ENCODE peak calls at places on chromosomes 16 and 17, in four cellular contexts. D, L, C and Z are unnamed samples.

GRCh38 chr17:41308251-41308917 is 725 bp downstream of the KRTAP16-1 start:
- DNase-seq in D (peak; percentile 91), L (peak; percentile 79), C (no peak), Z (no peak)

GRCh38 chr16:28548306-28548802 is 5.4 kb upstream of the SGF29 start:
- DNase-seq in D (no peak), L (no peak), C (no peak), Z (no peak)

GRCh38 chr16:82544378-82544777 is 82.4 kb upstream of the CDH13 start:
- DNase-seq in D (no peak), L (no peak), C (no peak), Z (no peak)

GRCh38 chr17:71656987-71657858 is 463.6 kb upstream of the SOX9 start:
- DNase-seq in D (no peak), L (no peak), C (peak; percentile 6), Z (no peak)

GRCh38 chr16:85894266-85894665 is 4.7 kb upstream of the IRF8 start:
- DNase-seq in D (no peak), L (no peak), C (no peak), Z (no peak)

GRCh38 chr17:8916470-8916869 is 49.0 kb upstream of the PIK3R6 start:
- DNase-seq in D (no peak), L (no peak), C (no peak), Z (no peak)

GRCh38 chr16:3908951-3909437 is 28.5 kb upstream of the CREBBP start:
- DNase-seq in D (no peak), L (peak; percentile 61), C (no peak), Z (peak; percentile 32)

GRCh38 chr17:47243737-47244598 is 9.7 kb upstream of the ITGB3 start:
- DNase-seq in D (no peak), L (no peak), C (no peak), Z (no peak)

GRCh38 chr16:27460663-27461482 is 58.9 kb downstream of the IL21R start:
- DNase-seq in D (no peak), L (no peak), C (no peak), Z (no peak)

GRCh38 chr17:83053021-83053778 is 26.2 kb upstream of the METRNL start:
- DNase-seq in D (no peak), L (no peak), C (no peak), Z (no peak)

GRCh38 chr17:65027305-65027704 is 29.2 kb downstream of the GNA13 start:
- DNase-seq in D (peak; percentile 58), L (no peak), C (peak; percentile 52), Z (no peak)

GRCh38 chr17:36934759-36935630 is 2.3 kb upstream of the LHX1 start:
- DNase-seq in D (no peak), L (no peak), C (peak; percentile 84), Z (peak; percentile 64)

GRCh38 chr16:25065899-25066298 is 45.6 kb upstream of the LCMT1 start:
- DNase-seq in D (no peak), L (no peak), C (peak; percentile 28), Z (no peak)

GRCh38 chr16:781346-782010 is 6.7 kb downstream of the RPUSD1 start:
- DNase-seq in D (no peak), L (no peak), C (no peak), Z (no peak)

GRCh38 chr17:78789663-78790181 is 7.6 kb upstream of the CYTH1 start:
- DNase-seq in D (peak; percentile 78), L (peak; percentile 90), C (peak; percentile 46), Z (no peak)

GRCh38 chr16:10606607-10607006 is 26.2 kb upstream of the EMP2 start:
- DNase-seq in D (no peak), L (no peak), C (no peak), Z (no peak)

GRCh38 chr17:61378658-61379456 is 20.8 kb upstream of the TBX2 start:
- DNase-seq in D (no peak), L (no peak), C (no peak), Z (no peak)

GRCh38 chr16:54933281-54934150 is 2.9 kb downstream of the IRX5 start:
- DNase-seq in D (no peak), L (no peak), C (no peak), Z (no peak)

GRCh38 chr16:72990003-72990521 is 57.9 kb downstream of the ZFHX3 start:
- DNase-seq in D (no peak), L (peak; percentile 94), C (no peak), Z (peak; percentile 73)

GRCh38 chr17:81911277-81911961 is at the start of gene PCYT2:
- DNase-seq in D (peak; percentile 94), L (peak; percentile 95), C (peak; percentile 100), Z (peak; percentile 97)
- H3K27ac ChIP-seq in D (peak within 1 kb of the TSS; percentile 55), L (no peak within 1 kb of the TSS), C (peak within 1 kb of the TSS; percentile 44), Z (peak within 1 kb of the TSS; percentile 58)

DNA sequence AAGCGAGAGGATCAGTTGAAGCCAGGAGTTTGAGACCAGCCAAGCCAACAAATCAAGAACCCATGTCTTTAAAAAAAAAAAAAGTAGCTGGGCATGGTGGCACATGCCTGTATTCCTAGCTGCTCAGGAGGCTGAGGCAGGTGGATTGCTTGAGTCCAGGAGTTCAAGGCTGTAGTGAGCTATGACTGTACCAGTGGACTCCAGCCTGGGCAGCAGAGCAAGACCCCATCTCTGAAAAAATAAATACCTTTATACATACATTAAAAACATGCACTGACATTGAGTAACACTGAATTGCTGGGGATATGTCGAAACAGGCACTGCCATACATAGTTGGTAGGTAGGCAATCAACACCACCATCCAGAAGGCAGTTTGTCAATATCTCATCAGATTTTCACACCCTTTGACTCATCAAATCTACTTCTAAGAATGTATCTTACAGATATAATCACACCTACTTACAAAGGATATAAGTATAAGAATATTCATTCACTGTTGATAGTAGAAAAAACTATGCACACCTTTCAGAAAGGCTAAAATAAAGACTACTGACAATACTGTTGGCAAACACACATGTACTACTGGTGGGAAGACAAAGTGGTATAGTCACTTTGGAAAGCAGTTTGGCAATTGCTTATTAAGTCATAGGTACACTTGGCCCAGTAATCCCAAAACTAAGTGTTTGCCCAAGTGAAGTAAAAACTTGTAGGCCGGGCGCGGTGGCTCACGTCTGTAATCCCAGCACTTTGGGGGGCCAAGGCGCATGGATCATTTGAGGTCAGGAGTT is 6.4 kb upstream of the CEP20 start:
- DNase-seq in D (no peak), L (no peak), C (no peak), Z (no peak)
- H3K4me1 ChIP-seq in D (peaks cover 4% of the 10 kb centered on the region), L (peaks cover 3% of the 10 kb centered on the region), C (no peaks in the 10 kb centered on the region), Z (peaks cover 9% of the 10 kb centered on the region)

GRCh38 chr17:31517524-31517923 is 126.0 kb downstream of the RAB11FIP4 start:
- DNase-seq in D (no peak), L (no peak), C (peak; percentile 80), Z (no peak)
- H3K27ac ChIP-seq in D (no peak overlapping the region), L (no peak overlapping the region), C (no peak overlapping the region), Z (no peak overlapping the region)

DNA sequence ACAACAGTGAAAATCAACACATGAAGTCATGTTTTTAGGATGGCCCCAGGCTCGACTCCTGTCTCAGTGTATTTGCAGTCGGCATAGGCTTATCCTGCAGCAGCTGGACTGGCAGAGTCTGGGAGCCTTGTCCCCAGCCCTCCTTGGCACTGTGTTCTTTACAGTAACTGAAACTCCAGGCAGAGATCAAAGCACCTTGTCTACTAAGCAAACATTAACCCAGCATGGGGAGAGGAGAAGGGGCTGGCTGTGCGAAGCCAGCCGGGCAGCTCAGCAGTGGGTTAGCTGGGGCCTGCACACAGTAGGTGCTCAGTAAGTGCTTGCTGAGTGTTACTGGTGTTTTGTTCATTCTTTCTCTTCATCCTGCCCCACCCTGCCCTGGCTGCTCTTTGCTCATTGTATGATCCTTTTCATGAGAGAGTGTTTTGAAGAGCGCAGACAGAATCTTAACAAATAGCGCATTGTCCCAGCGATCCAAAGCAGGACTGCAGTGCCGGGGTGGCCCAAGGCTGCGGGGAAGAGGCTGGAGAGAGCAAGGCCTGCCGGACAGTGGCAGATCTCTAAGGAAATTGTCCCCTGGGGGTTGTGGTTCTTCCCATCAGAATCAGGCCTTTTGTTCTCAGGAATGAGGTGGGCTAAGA is 23.5 kb upstream of the ITGB4 start:
- DNase-seq in D (no peak), L (no peak), C (no peak), Z (no peak)
- H3K4me1 ChIP-seq in D (no peaks in the 10 kb centered on the region), L (peaks cover 96% of the 10 kb centered on the region), C (peaks cover 51% of the 10 kb centered on the region), Z (peaks cover 68% of the 10 kb centered on the region)

GRCh38 chr17:44779211-44780025 is 20.6 kb downstream of the ADAM11 start:
- DNase-seq in D (peak; percentile 75), L (no peak), C (peak; percentile 91), Z (peak; percentile 84)

GRCh38 chr17:44780161-44780560 is 21.4 kb downstream of the ADAM11 start:
- DNase-seq in D (no peak), L (no peak), C (no peak), Z (no peak)

GRCh38 chr17:44777394-44778348 is 18.9 kb downstream of the ADAM11 start:
- DNase-seq in D (no peak), L (no peak), C (peak; percentile 4), Z (no peak)

GRCh38 chr17:44776628-44777393 is 18.0 kb downstream of the ADAM11 start:
- DNase-seq in D (no peak), L (no peak), C (peak; percentile 15), Z (no peak)

DNA sequence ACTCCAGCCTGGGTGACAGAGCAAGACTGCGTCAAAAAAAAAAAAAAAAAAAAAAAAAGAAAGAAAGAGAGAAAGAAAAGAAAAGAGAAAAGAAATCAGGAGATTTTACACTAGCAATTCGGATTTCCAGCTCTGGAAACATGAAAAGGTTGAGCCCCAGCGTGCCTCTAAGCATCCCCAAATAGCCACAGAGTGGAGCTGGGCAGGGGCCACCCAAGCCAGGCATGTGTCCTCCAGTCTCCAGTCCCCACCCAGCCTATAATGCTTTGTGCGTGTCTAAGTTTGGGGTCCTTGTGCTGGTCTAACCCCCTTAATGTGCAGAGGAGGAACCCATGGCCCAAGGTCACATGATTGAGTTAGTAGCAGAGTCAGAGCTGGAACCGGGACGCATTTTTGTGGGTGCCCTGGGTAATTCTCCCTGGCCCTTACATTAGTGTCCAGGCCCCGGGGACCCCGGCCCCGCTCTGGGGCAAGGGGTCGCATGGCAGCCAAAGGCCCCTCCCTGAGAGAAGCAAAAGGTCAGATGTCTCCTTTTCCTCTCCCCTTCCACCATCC is 19.9 kb downstream of the ADAM11 start:
- DNase-seq in D (no peak), L (no peak), C (no peak), Z (no peak)
- H3K27ac ChIP-seq in D (no peak overlapping the region), L (no peak overlapping the region), C (no peak overlapping the region), Z (no peak overlapping the region)